ENCODE peak calls at places on chromosomes 3 and 15, in nine cellular contexts. J is cardiac fibroblast, W is colonic mucosa, Z is transverse colon, F is brain microvascular endothelial cell, N is heart right ventricle, P is RWPE2, O is esophagus squamous epithelium, R is Calu3. D is an unnamed sample.

GRCh38 chr3:184491867-184492615 is 69.5 kb upstream of the EPHB3 start:
- DNase-seq in J (peak; percentile 9), W (no peak), Z (peak; percentile 25), F (no peak), N (no peak), P (no peak), O (no peak), R (no peak), D (no peak)

GRCh38 chr15:71110800-71111565 is 4.3 kb upstream of the THSD4 start:
- DNase-seq in J (no peak), W (no peak), Z (no peak), F (no peak), N (no peak), P (no peak), O (no peak), R (no peak), D (no peak)

GRCh38 chr3:149501524-149501923 is 27.0 kb downstream of the TM4SF4 start:
- DNase-seq in J (peak; percentile 85), W (no peak), Z (no peak), F (peak; percentile 75), N (no peak), P (no peak), O (no peak), R (no peak), D (no peak)

GRCh38 chr3:7630351-7630911 is 769.5 kb downstream of the GRM7 start:
- DNase-seq in J (peak; percentile 33), W (no peak), Z (no peak), F (no peak), N (no peak), P (no peak), O (no peak), R (no peak), D (no peak)

GRCh38 chr15:70584838-70585706 is 178.3 kb downstream of the UACA start:
- DNase-seq in J (no peak), W (no peak), Z (no peak), F (no peak), N (no peak), P (no peak), O (no peak), R (peak; percentile 82), D (peak; percentile 85)

GRCh38 chr3:81419196-81419595 is 342.2 kb downstream of the GBE1 start:
- DNase-seq in J (peak; percentile 60), W (no peak), Z (no peak), F (no peak), N (no peak), P (no peak), O (no peak), R (no peak), D (no peak)

GRCh38 chr3:96449803-96450202 is 364.6 kb upstream of the EPHA6 start:
- DNase-seq in J (no peak), W (peak; percentile 32), Z (peak; percentile 7), F (no peak), N (no peak), P (no peak), O (no peak), R (no peak), D (no peak)

GRCh38 chr3:128617557-128618397 is 32.8 kb downstream of the RPN1 start:
- DNase-seq in J (peak; percentile 96), W (peak; percentile 96), Z (peak; percentile 99), F (peak; percentile 93), N (peak; percentile 97), P (peak; percentile 93), O (peak; percentile 81), R (peak; percentile 99), D (peak; percentile 99)

GRCh38 chr3:65886376-65886775 is 152.3 kb downstream of the MAGI1 start:
- DNase-seq in J (no peak), W (no peak), Z (no peak), F (no peak), N (no peak), P (no peak), O (no peak), R (no peak), D (no peak)

GRCh38 chr15:46365612-46366011 is 730.8 kb downstream of the SQOR start:
- DNase-seq in J (peak; percentile 73), W (no peak), Z (no peak), F (no peak), N (peak; percentile 6), P (no peak), O (no peak), R (no peak), D (no peak)

GRCh38 chr3:105877625-105877913 is 8.8 kb upstream of the CBLB start:
- DNase-seq in J (no peak), W (no peak), Z (no peak), F (no peak), N (no peak), P (no peak), O (no peak), R (no peak), D (no peak)

DNA sequence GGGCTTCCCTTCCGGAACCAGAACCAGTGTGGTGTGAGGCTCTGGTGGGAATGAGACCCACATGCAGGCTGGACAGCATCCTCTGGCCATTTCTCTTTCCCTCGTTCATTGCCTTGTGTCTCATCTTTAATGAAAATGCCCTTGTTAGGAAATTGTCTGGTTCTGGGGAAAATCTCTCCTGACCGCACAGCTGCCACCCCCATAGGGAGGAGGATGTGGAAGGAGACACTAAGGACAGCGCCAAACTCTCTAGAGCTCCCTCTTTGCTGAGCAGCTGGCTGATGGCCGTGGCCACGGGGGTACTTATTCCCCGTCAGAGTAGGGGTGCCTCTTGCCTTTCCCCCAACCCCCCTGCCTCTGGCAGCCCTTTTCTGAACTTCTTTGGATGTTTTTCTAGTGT is 297.6 kb upstream of the C2CD4B start:
- DNase-seq in J (no peak), W (no peak), Z (no peak), F (no peak), N (no peak), P (no peak), O (no peak), R (no peak), D (no peak)
- TF ChIP-seq CTCF in J (no peak), W (no peak), Z (no peak), F (no peak), N (no peak), P (no peak), O (no peak), R (no peak), D (no peak)

DNA sequence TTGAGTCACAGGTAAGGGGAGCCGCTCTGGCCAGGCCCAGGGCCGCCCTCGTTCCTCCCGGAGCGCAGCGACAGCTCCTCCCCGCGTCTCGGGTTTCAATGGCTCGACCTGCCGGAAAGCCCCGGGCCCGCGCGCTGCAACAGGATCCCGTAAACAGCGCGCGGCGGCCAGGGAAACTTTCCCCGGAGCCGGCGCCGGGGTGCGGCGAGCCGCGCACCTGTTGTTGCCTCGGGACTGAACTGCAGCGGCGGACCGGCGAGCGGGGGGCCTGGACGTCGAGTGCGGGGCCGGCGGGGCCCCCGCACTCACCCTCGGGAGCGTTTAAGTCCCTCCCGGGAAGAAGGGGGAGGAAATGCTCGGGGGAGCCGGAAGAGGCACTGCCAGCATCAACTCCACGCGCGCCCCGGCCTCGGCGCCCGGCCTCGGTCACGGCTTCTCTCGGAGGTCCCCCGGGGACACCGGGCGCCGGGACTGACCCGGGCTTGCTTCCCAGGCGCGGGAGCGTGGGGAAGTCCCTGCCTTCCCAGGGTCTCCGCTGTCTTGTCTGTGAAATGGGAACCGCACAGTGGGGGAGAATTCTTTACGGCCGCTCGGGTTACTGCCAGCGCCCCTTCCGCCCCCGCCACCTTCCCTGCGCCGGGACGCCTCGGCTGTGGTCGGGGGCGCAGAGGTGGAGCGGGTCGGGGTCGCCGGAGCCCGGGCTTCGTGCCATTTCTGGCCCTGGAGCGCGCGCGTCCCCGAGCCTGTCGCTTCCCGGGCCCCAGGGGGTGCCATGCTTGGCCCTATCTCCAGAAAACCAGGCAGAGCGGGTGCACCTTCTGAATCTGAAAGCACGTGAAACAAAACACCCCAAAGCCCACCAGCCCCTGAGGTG is 7.4 kb upstream of the PGPEP1L start:
- DNase-seq in J (peak; percentile 42), W (peak; percentile 57), Z (peak; percentile 47), F (peak; percentile 43), N (peak; percentile 32), P (peak; percentile 94), O (no peak), R (peak; percentile 87), D (peak; percentile 86)
- TF ChIP-seq CTCF in J (no peak), W (no peak), Z (no peak), F (no peak), N (no peak), P (peak; percentile 24), O (no peak), R (no peak), D (no peak)

GRCh38 chr3:195129644-195130492 is 141.1 kb downstream of the XXYLT1 start:
- DNase-seq in J (peak; percentile 76), W (no peak), Z (no peak), F (peak; percentile 64), N (no peak), P (no peak), O (no peak), R (no peak), D (no peak)

GRCh38 chr3:195129072-195129643 is 141.8 kb downstream of the XXYLT1 start:
- DNase-seq in J (no peak), W (no peak), Z (no peak), F (no peak), N (no peak), P (no peak), O (no peak), R (no peak), D (no peak)

GRCh38 chr3:195135921-195136320 is 135.0 kb downstream of the XXYLT1 start:
- DNase-seq in J (no peak), W (no peak), Z (no peak), F (no peak), N (no peak), P (no peak), O (no peak), R (no peak), D (no peak)

GRCh38 chr3:195131149-195131548 is 139.8 kb downstream of the XXYLT1 start:
- DNase-seq in J (no peak), W (no peak), Z (no peak), F (no peak), N (no peak), P (no peak), O (no peak), R (no peak), D (no peak)

DNA sequence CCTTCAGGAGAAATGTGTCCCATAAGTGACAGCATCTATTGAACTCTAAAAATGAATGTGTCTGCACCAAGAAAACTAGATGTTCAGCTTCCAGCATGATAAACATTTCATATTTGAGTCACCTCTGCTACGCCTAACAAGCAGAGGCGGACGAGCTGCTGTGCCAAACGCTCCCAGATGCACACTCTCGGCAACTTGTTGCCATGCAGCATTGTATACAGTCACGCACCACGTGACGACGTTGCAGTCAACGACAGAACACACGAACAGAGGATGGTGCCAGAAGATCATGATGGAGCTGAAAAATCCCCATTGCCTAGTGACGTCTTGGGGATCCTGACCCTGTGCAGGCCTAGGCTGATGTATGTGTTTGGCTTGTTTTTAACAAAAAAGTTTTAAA is 137.5 kb downstream of the XXYLT1 start:
- DNase-seq in J (peak; percentile 87), W (peak; percentile 38), Z (peak; percentile 60), F (no peak), N (no peak), P (no peak), O (no peak), R (no peak), D (no peak)
- TF ChIP-seq CTCF in J (no peak), W (no peak), Z (no peak), F (no peak), N (no peak), P (peak; percentile 34), O (peak; percentile 4), R (no peak), D (no peak)

DNA sequence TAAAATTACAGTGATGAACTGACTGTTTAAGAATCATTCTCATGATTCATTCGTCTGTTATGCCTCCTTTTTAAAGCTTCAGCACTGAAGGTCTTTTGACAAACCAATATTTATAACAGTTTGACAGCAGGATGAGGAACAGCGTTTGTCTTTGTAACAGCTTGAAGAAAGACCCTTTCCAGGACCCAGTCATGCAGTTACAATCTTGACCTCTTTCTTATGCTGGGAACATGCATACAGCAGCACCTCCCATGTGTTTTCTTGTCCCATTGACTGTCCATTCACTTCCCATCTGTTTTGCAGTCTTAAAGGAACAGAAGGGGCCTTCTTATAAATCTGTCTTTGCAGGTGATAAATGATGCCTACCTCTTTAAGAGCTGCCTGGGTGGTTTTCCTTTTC is 87.2 kb downstream of the OPA1 start:
- DNase-seq in J (peak; percentile 8), W (no peak), Z (no peak), F (peak; percentile 4), N (no peak), P (no peak), O (no peak), R (no peak), D (peak; percentile 8)
- TF ChIP-seq CTCF in J (no peak), W (no peak), Z (no peak), F (no peak), N (no peak), P (no peak), O (no peak), R (no peak), D (no peak)

D was measured in nephron progenitor cell.